ENCODE peak calls at places on chromosomes 12 and 14, in six cellular contexts. One of them, this sample, is unnamed.

GRCh38 chr14:102805454-102805891 is 28.2 kb downstream of the TRAF3 start:
- DNase-seq in activated CD4-positive, alpha-beta T cell treated with anti-CD3 and anti-CD28 coated beads for 24 hours: no peak
- DNase-seq in C1 segment of cervical spinal cord: no peak
- DNase-seq in Right ventricle myocardium superior: no peak
- DNase-seq in pons: no peak
- DNase-seq in stimulated activated CD4-positive, alpha-beta T cell treated with anti-CD3 and anti-CD28 coated beads, Interleukin-2, amount 100 ng/mL, for 24 hours: peak; percentile 47
- DNase-seq in this sample: no peak

GRCh38 chr12:97164936-97165335 is 257.9 kb downstream of the NEDD1 start:
- DNase-seq in Right ventricle myocardium superior: no peak
- DNase-seq in pons: no peak
- DNase-seq in stimulated activated CD4-positive, alpha-beta T cell treated with anti-CD3 and anti-CD28 coated beads, Interleukin-2, amount 100 ng/mL, for 24 hours: no peak
- DNase-seq in C1 segment of cervical spinal cord: no peak
- DNase-seq in activated CD4-positive, alpha-beta T cell treated with anti-CD3 and anti-CD28 coated beads for 24 hours: no peak
- DNase-seq in this sample: no peak

GRCh38 chr12:94641283-94641682 is 9.1 kb downstream of the TMCC3 start:
- DNase-seq in C1 segment of cervical spinal cord: no peak
- DNase-seq in pons: no peak
- DNase-seq in Right ventricle myocardium superior: no peak
- DNase-seq in stimulated activated CD4-positive, alpha-beta T cell treated with anti-CD3 and anti-CD28 coated beads, Interleukin-2, amount 100 ng/mL, for 24 hours: no peak
- DNase-seq in activated CD4-positive, alpha-beta T cell treated with anti-CD3 and anti-CD28 coated beads for 24 hours: no peak
- DNase-seq in this sample: no peak

GRCh38 chr12:69468237-69469026 is 1.8 kb upstream of the FRS2 start:
- DNase-seq in Right ventricle myocardium superior: no peak
- DNase-seq in C1 segment of cervical spinal cord: no peak
- DNase-seq in stimulated activated CD4-positive, alpha-beta T cell treated with anti-CD3 and anti-CD28 coated beads, Interleukin-2, amount 100 ng/mL, for 24 hours: no peak
- DNase-seq in activated CD4-positive, alpha-beta T cell treated with anti-CD3 and anti-CD28 coated beads for 24 hours: no peak
- DNase-seq in pons: no peak
- DNase-seq in this sample: no peak

GRCh38 chr14:64525354-64525753 is 15.2 kb upstream of the HSPA2 start:
- DNase-seq in stimulated activated CD4-positive, alpha-beta T cell treated with anti-CD3 and anti-CD28 coated beads, Interleukin-2, amount 100 ng/mL, for 24 hours: no peak
- DNase-seq in activated CD4-positive, alpha-beta T cell treated with anti-CD3 and anti-CD28 coated beads for 24 hours: no peak
- DNase-seq in pons: no peak
- DNase-seq in C1 segment of cervical spinal cord: no peak
- DNase-seq in Right ventricle myocardium superior: no peak
- DNase-seq in this sample: no peak

GRCh38 chr12:111728795-111729194 is 37.9 kb upstream of the ALDH2 start:
- DNase-seq in Right ventricle myocardium superior: no peak
- DNase-seq in stimulated activated CD4-positive, alpha-beta T cell treated with anti-CD3 and anti-CD28 coated beads, Interleukin-2, amount 100 ng/mL, for 24 hours: no peak
- DNase-seq in pons: no peak
- DNase-seq in activated CD4-positive, alpha-beta T cell treated with anti-CD3 and anti-CD28 coated beads for 24 hours: no peak
- DNase-seq in C1 segment of cervical spinal cord: no peak
- DNase-seq in this sample: no peak

GRCh38 chr12:110733089-110733715 is 9.5 kb downstream of the PPP1CC start:
- DNase-seq in activated CD4-positive, alpha-beta T cell treated with anti-CD3 and anti-CD28 coated beads for 24 hours: no peak
- DNase-seq in Right ventricle myocardium superior: no peak
- DNase-seq in C1 segment of cervical spinal cord: no peak
- DNase-seq in pons: peak; percentile 34
- DNase-seq in stimulated activated CD4-positive, alpha-beta T cell treated with anti-CD3 and anti-CD28 coated beads, Interleukin-2, amount 100 ng/mL, for 24 hours: no peak
- DNase-seq in this sample: no peak

GRCh38 chr12:112870267-112870980 is 36.3 kb upstream of the OAS1 start:
- DNase-seq in Right ventricle myocardium superior: no peak
- DNase-seq in C1 segment of cervical spinal cord: no peak
- DNase-seq in stimulated activated CD4-positive, alpha-beta T cell treated with anti-CD3 and anti-CD28 coated beads, Interleukin-2, amount 100 ng/mL, for 24 hours: no peak
- DNase-seq in pons: peak; percentile 41
- DNase-seq in activated CD4-positive, alpha-beta T cell treated with anti-CD3 and anti-CD28 coated beads for 24 hours: no peak
- DNase-seq in this sample: no peak

GRCh38 chr14:56094063-56094462 is 24.1 kb upstream of the PELI2 start:
- DNase-seq in pons: no peak
- DNase-seq in Right ventricle myocardium superior: no peak
- DNase-seq in activated CD4-positive, alpha-beta T cell treated with anti-CD3 and anti-CD28 coated beads for 24 hours: no peak
- DNase-seq in stimulated activated CD4-positive, alpha-beta T cell treated with anti-CD3 and anti-CD28 coated beads, Interleukin-2, amount 100 ng/mL, for 24 hours: no peak
- DNase-seq in C1 segment of cervical spinal cord: no peak
- DNase-seq in this sample: no peak

GRCh38 chr12:46402451-46402850 is 29.9 kb upstream of the SLC38A2 start:
- DNase-seq in pons: no peak
- DNase-seq in stimulated activated CD4-positive, alpha-beta T cell treated with anti-CD3 and anti-CD28 coated beads, Interleukin-2, amount 100 ng/mL, for 24 hours: no peak
- DNase-seq in activated CD4-positive, alpha-beta T cell treated with anti-CD3 and anti-CD28 coated beads for 24 hours: no peak
- DNase-seq in Right ventricle myocardium superior: no peak
- DNase-seq in C1 segment of cervical spinal cord: no peak
- DNase-seq in this sample: peak; percentile 45

GRCh38 chr12:98911396-98911795 is 266.3 kb downstream of the APAF1 start:
- DNase-seq in C1 segment of cervical spinal cord: no peak
- DNase-seq in stimulated activated CD4-positive, alpha-beta T cell treated with anti-CD3 and anti-CD28 coated beads, Interleukin-2, amount 100 ng/mL, for 24 hours: no peak
- DNase-seq in activated CD4-positive, alpha-beta T cell treated with anti-CD3 and anti-CD28 coated beads for 24 hours: no peak
- DNase-seq in Right ventricle myocardium superior: no peak
- DNase-seq in pons: no peak
- DNase-seq in this sample: no peak

GRCh38 chr14:79861111-79861510 is 350.2 kb downstream of the DIO2 start:
- DNase-seq in C1 segment of cervical spinal cord: no peak
- DNase-seq in Right ventricle myocardium superior: no peak
- DNase-seq in activated CD4-positive, alpha-beta T cell treated with anti-CD3 and anti-CD28 coated beads for 24 hours: no peak
- DNase-seq in stimulated activated CD4-positive, alpha-beta T cell treated with anti-CD3 and anti-CD28 coated beads, Interleukin-2, amount 100 ng/mL, for 24 hours: no peak
- DNase-seq in pons: no peak
- DNase-seq in this sample: no peak

GRCh38 chr14:104735830-104736642 is 12.0 kb downstream of the ADSS1 start:
- DNase-seq in activated CD4-positive, alpha-beta T cell treated with anti-CD3 and anti-CD28 coated beads for 24 hours: no peak
- DNase-seq in Right ventricle myocardium superior: peak; percentile 93
- DNase-seq in stimulated activated CD4-positive, alpha-beta T cell treated with anti-CD3 and anti-CD28 coated beads, Interleukin-2, amount 100 ng/mL, for 24 hours: no peak
- DNase-seq in pons: peak; percentile 71
- DNase-seq in C1 segment of cervical spinal cord: peak; percentile 91
- DNase-seq in this sample: no peak

GRCh38 chr14:53542692-53543091 is 389.6 kb upstream of the DDHD1 start:
- DNase-seq in C1 segment of cervical spinal cord: no peak
- DNase-seq in activated CD4-positive, alpha-beta T cell treated with anti-CD3 and anti-CD28 coated beads for 24 hours: no peak
- DNase-seq in Right ventricle myocardium superior: no peak
- DNase-seq in pons: peak; percentile 9
- DNase-seq in stimulated activated CD4-positive, alpha-beta T cell treated with anti-CD3 and anti-CD28 coated beads, Interleukin-2, amount 100 ng/mL, for 24 hours: no peak
- DNase-seq in this sample: no peak

GRCh38 chr12:1443421-1444141 is 150.8 kb downstream of the FBXL14 start:
- DNase-seq in activated CD4-positive, alpha-beta T cell treated with anti-CD3 and anti-CD28 coated beads for 24 hours: no peak
- DNase-seq in stimulated activated CD4-positive, alpha-beta T cell treated with anti-CD3 and anti-CD28 coated beads, Interleukin-2, amount 100 ng/mL, for 24 hours: no peak
- DNase-seq in C1 segment of cervical spinal cord: no peak
- DNase-seq in Right ventricle myocardium superior: no peak
- DNase-seq in pons: no peak
- DNase-seq in this sample: no peak

GRCh38 chr14:29236401-29236800 is 469.8 kb downstream of the FOXG1 start:
- DNase-seq in C1 segment of cervical spinal cord: no peak
- DNase-seq in stimulated activated CD4-positive, alpha-beta T cell treated with anti-CD3 and anti-CD28 coated beads, Interleukin-2, amount 100 ng/mL, for 24 hours: no peak
- DNase-seq in Right ventricle myocardium superior: no peak
- DNase-seq in pons: no peak
- DNase-seq in activated CD4-positive, alpha-beta T cell treated with anti-CD3 and anti-CD28 coated beads for 24 hours: no peak
- DNase-seq in this sample: no peak

GRCh38 chr14:79581912-79582576 is 629.3 kb downstream of the DIO2 start:
- DNase-seq in stimulated activated CD4-positive, alpha-beta T cell treated with anti-CD3 and anti-CD28 coated beads, Interleukin-2, amount 100 ng/mL, for 24 hours: no peak
- DNase-seq in C1 segment of cervical spinal cord: no peak
- DNase-seq in Right ventricle myocardium superior: no peak
- DNase-seq in activated CD4-positive, alpha-beta T cell treated with anti-CD3 and anti-CD28 coated beads for 24 hours: no peak
- DNase-seq in pons: no peak
- DNase-seq in this sample: no peak

GRCh38 chr12:99954724-99955123 is 30.0 kb downstream of the ANKS1B start:
- DNase-seq in activated CD4-positive, alpha-beta T cell treated with anti-CD3 and anti-CD28 coated beads for 24 hours: no peak
- DNase-seq in stimulated activated CD4-positive, alpha-beta T cell treated with anti-CD3 and anti-CD28 coated beads, Interleukin-2, amount 100 ng/mL, for 24 hours: no peak
- DNase-seq in pons: no peak
- DNase-seq in Right ventricle myocardium superior: no peak
- DNase-seq in C1 segment of cervical spinal cord: no peak
- DNase-seq in this sample: no peak

GRCh38 chr14:81144811-81145598 is 75.8 kb downstream of the GTF2A1 start:
- DNase-seq in Right ventricle myocardium superior: no peak
- DNase-seq in activated CD4-positive, alpha-beta T cell treated with anti-CD3 and anti-CD28 coated beads for 24 hours: no peak
- DNase-seq in stimulated activated CD4-positive, alpha-beta T cell treated with anti-CD3 and anti-CD28 coated beads, Interleukin-2, amount 100 ng/mL, for 24 hours: no peak
- DNase-seq in pons: no peak
- DNase-seq in C1 segment of cervical spinal cord: no peak
- DNase-seq in this sample: no peak

GRCh38 chr14:44180975-44181374 is 326.1 kb downstream of the FSCB start:
- DNase-seq in pons: no peak
- DNase-seq in activated CD4-positive, alpha-beta T cell treated with anti-CD3 and anti-CD28 coated beads for 24 hours: no peak
- DNase-seq in Right ventricle myocardium superior: no peak
- DNase-seq in C1 segment of cervical spinal cord: no peak
- DNase-seq in stimulated activated CD4-positive, alpha-beta T cell treated with anti-CD3 and anti-CD28 coated beads, Interleukin-2, amount 100 ng/mL, for 24 hours: no peak
- DNase-seq in this sample: no peak

GRCh38 chr14:35398095-35398584 is 6.4 kb downstream of the NFKBIA start:
- DNase-seq in C1 segment of cervical spinal cord: no peak
- DNase-seq in pons: no peak
- DNase-seq in Right ventricle myocardium superior: no peak
- DNase-seq in stimulated activated CD4-positive, alpha-beta T cell treated with anti-CD3 and anti-CD28 coated beads, Interleukin-2, amount 100 ng/mL, for 24 hours: no peak
- DNase-seq in activated CD4-positive, alpha-beta T cell treated with anti-CD3 and anti-CD28 coated beads for 24 hours: no peak
- DNase-seq in this sample: no peak

GRCh38 chr14:30553311-30553989 is 5.5 kb upstream of the G2E3 start:
- DNase-seq in C1 segment of cervical spinal cord: no peak
- DNase-seq in activated CD4-positive, alpha-beta T cell treated with anti-CD3 and anti-CD28 coated beads for 24 hours: no peak
- DNase-seq in pons: no peak
- DNase-seq in stimulated activated CD4-positive, alpha-beta T cell treated with anti-CD3 and anti-CD28 coated beads, Interleukin-2, amount 100 ng/mL, for 24 hours: no peak
- DNase-seq in Right ventricle myocardium superior: no peak
- DNase-seq in this sample: no peak

GRCh38 chr12:66140726-66141125 is 10.2 kb upstream of the LLPH start:
- DNase-seq in pons: no peak
- DNase-seq in activated CD4-positive, alpha-beta T cell treated with anti-CD3 and anti-CD28 coated beads for 24 hours: no peak
- DNase-seq in stimulated activated CD4-positive, alpha-beta T cell treated with anti-CD3 and anti-CD28 coated beads, Interleukin-2, amount 100 ng/mL, for 24 hours: no peak
- DNase-seq in Right ventricle myocardium superior: no peak
- DNase-seq in C1 segment of cervical spinal cord: no peak
- DNase-seq in this sample: no peak

GRCh38 chr12:102542816-102543448 is 62.6 kb upstream of the IGF1 start:
- DNase-seq in C1 segment of cervical spinal cord: no peak
- DNase-seq in pons: no peak
- DNase-seq in activated CD4-positive, alpha-beta T cell treated with anti-CD3 and anti-CD28 coated beads for 24 hours: no peak
- DNase-seq in stimulated activated CD4-positive, alpha-beta T cell treated with anti-CD3 and anti-CD28 coated beads, Interleukin-2, amount 100 ng/mL, for 24 hours: no peak
- DNase-seq in Right ventricle myocardium superior: peak; percentile 42
- DNase-seq in this sample: peak; percentile 11

GRCh38 chr12:7171854-7172253 is 17.6 kb upstream of the PEX5 start:
- DNase-seq in stimulated activated CD4-positive, alpha-beta T cell treated with anti-CD3 and anti-CD28 coated beads, Interleukin-2, amount 100 ng/mL, for 24 hours: no peak
- DNase-seq in activated CD4-positive, alpha-beta T cell treated with anti-CD3 and anti-CD28 coated beads for 24 hours: no peak
- DNase-seq in pons: no peak
- DNase-seq in Right ventricle myocardium superior: no peak
- DNase-seq in C1 segment of cervical spinal cord: no peak
- DNase-seq in this sample: no peak

GRCh38 chr14:102759416-102759815 is 17.8 kb upstream of the TRAF3 start:
- DNase-seq in stimulated activated CD4-positive, alpha-beta T cell treated with anti-CD3 and anti-CD28 coated beads, Interleukin-2, amount 100 ng/mL, for 24 hours: no peak
- DNase-seq in Right ventricle myocardium superior: no peak
- DNase-seq in C1 segment of cervical spinal cord: no peak
- DNase-seq in pons: no peak
- DNase-seq in activated CD4-positive, alpha-beta T cell treated with anti-CD3 and anti-CD28 coated beads for 24 hours: no peak
- DNase-seq in this sample: no peak

GRCh38 chr14:54894995-54895394 is 7.6 kb downstream of the GCH1 start:
- DNase-seq in C1 segment of cervical spinal cord: no peak
- DNase-seq in activated CD4-positive, alpha-beta T cell treated with anti-CD3 and anti-CD28 coated beads for 24 hours: no peak
- DNase-seq in stimulated activated CD4-positive, alpha-beta T cell treated with anti-CD3 and anti-CD28 coated beads, Interleukin-2, amount 100 ng/mL, for 24 hours: no peak
- DNase-seq in Right ventricle myocardium superior: no peak
- DNase-seq in pons: no peak
- DNase-seq in this sample: no peak

GRCh38 chr14:88868558-88869159 is 44.2 kb downstream of the TTC8 start:
- DNase-seq in stimulated activated CD4-positive, alpha-beta T cell treated with anti-CD3 and anti-CD28 coated beads, Interleukin-2, amount 100 ng/mL, for 24 hours: no peak
- DNase-seq in C1 segment of cervical spinal cord: no peak
- DNase-seq in pons: peak; percentile 13
- DNase-seq in activated CD4-positive, alpha-beta T cell treated with anti-CD3 and anti-CD28 coated beads for 24 hours: no peak
- DNase-seq in Right ventricle myocardium superior: no peak
- DNase-seq in this sample: no peak

GRCh38 chr14:68282479-68283377 is 463.1 kb downstream of the RAD51B start:
- DNase-seq in pons: no peak
- DNase-seq in activated CD4-positive, alpha-beta T cell treated with anti-CD3 and anti-CD28 coated beads for 24 hours: peak; percentile 26
- DNase-seq in stimulated activated CD4-positive, alpha-beta T cell treated with anti-CD3 and anti-CD28 coated beads, Interleukin-2, amount 100 ng/mL, for 24 hours: peak; percentile 44
- DNase-seq in Right ventricle myocardium superior: no peak
- DNase-seq in C1 segment of cervical spinal cord: no peak
- DNase-seq in this sample: no peak

GRCh38 chr12:28536088-28536487 is 345.8 kb downstream of the CCDC91 start:
- DNase-seq in pons: no peak
- DNase-seq in stimulated activated CD4-positive, alpha-beta T cell treated with anti-CD3 and anti-CD28 coated beads, Interleukin-2, amount 100 ng/mL, for 24 hours: no peak
- DNase-seq in Right ventricle myocardium superior: no peak
- DNase-seq in C1 segment of cervical spinal cord: no peak
- DNase-seq in activated CD4-positive, alpha-beta T cell treated with anti-CD3 and anti-CD28 coated beads for 24 hours: no peak
- DNase-seq in this sample: no peak

GRCh38 chr14:99575043-99576023 is 28.7 kb downstream of the CCDC85C start:
- DNase-seq in activated CD4-positive, alpha-beta T cell treated with anti-CD3 and anti-CD28 coated beads for 24 hours: no peak
- DNase-seq in stimulated activated CD4-positive, alpha-beta T cell treated with anti-CD3 and anti-CD28 coated beads, Interleukin-2, amount 100 ng/mL, for 24 hours: no peak
- DNase-seq in Right ventricle myocardium superior: no peak
- DNase-seq in pons: no peak
- DNase-seq in C1 segment of cervical spinal cord: no peak
- DNase-seq in this sample: peak; percentile 82

GRCh38 chr12:108196319-108196718 is 67.2 kb downstream of the WSCD2 start:
- DNase-seq in stimulated activated CD4-positive, alpha-beta T cell treated with anti-CD3 and anti-CD28 coated beads, Interleukin-2, amount 100 ng/mL, for 24 hours: no peak
- DNase-seq in Right ventricle myocardium superior: no peak
- DNase-seq in activated CD4-positive, alpha-beta T cell treated with anti-CD3 and anti-CD28 coated beads for 24 hours: no peak
- DNase-seq in C1 segment of cervical spinal cord: no peak
- DNase-seq in pons: no peak
- DNase-seq in this sample: no peak

GRCh38 chr12:23066095-23066494 is 441.1 kb downstream of the ETNK1 start:
- DNase-seq in C1 segment of cervical spinal cord: no peak
- DNase-seq in Right ventricle myocardium superior: no peak
- DNase-seq in stimulated activated CD4-positive, alpha-beta T cell treated with anti-CD3 and anti-CD28 coated beads, Interleukin-2, amount 100 ng/mL, for 24 hours: no peak
- DNase-seq in pons: no peak
- DNase-seq in activated CD4-positive, alpha-beta T cell treated with anti-CD3 and anti-CD28 coated beads for 24 hours: no peak
- DNase-seq in this sample: no peak